ENCODE peak calls at places on chromosomes 3 and 15, in five cellular contexts. Q is nephron progenitor cell, H is ELR, Y is Panc1, W is PC-3. M is an unnamed sample.

GRCh38 chr3:60301142-60301541 is 950.1 kb downstream of the FHIT start:
- DNase-seq in Q (no peak), W (peak), Y (no peak), H (no peak), M (no peak)

GRCh38 chr15:80419546-80419945 is 15.4 kb downstream of the ARNT2 start:
- DNase-seq in W (peak), Y (no peak), Q (no peak), H (no peak), M (no peak)

GRCh38 chr3:37546876-37547275 is 314.8 kb upstream of the CTDSPL start:
- DNase-seq in W (peak), H (peak), Q (no peak), Y (no peak), M (no peak)

GRCh38 chr3:31562525-31562924 is 29.8 kb downstream of the STT3B start:
- DNase-seq in W (no peak), Y (no peak), H (no peak), Q (peak), M (no peak)

GRCh38 chr3:48428863-48429415 is 947 bp downstream of the PLXNB1 start:
- DNase-seq in W (peak), Y (no peak), Q (peak), H (peak), M (peak)

GRCh38 chr15:41566121-41566885 is 7.3 kb downstream of the TYRO3 start:
- DNase-seq in Q (no peak), H (no peak), Y (no peak), W (no peak), M (no peak)

GRCh38 chr3:161415506-161416231 is 44.4 kb upstream of the SPTSSB start:
- DNase-seq in W (peak), Q (no peak), H (peak), Y (no peak), M (no peak)

GRCh38 chr15:79339588-79340314 is 28.8 kb downstream of the TMED3 start:
- DNase-seq in Q (peak), H (peak), W (peak), Y (peak), M (no peak)

GRCh38 chr3:136277634-136278033 is 27.5 kb downstream of the PCCB start:
- DNase-seq in Q (no peak), H (no peak), Y (no peak), W (no peak), M (no peak)

GRCh38 chr3:108055931-108056330 is 34.9 kb downstream of the CD47 start:
- DNase-seq in Y (no peak), W (no peak), Q (no peak), H (no peak), M (no peak)

GRCh38 chr15:82044373-82045178 is 1.2 kb downstream of the MEX3B start:
- DNase-seq in Q (peak), Y (no peak), H (peak), W (no peak), M (no peak)

GRCh38 chr15:40957581-40958051 is 4.3 kb downstream of the CHAC1 start:
- DNase-seq in W (no peak), Q (no peak), H (no peak), Y (no peak), M (no peak)

GRCh38 chr3:188739547-188739946 is 432.2 kb upstream of the TPRG1 start:
- DNase-seq in H (no peak), Q (no peak), Y (no peak), W (no peak), M (no peak)

GRCh38 chr3:170864525-170865208 is 5.3 kb downstream of the RPL22L1 start:
- DNase-seq in Y (no peak), W (peak), Q (no peak), H (peak), M (no peak)

GRCh38 chr3:32482693-32483092 is 20.0 kb downstream of the CMTM6 start:
- DNase-seq in Y (no peak), H (no peak), W (no peak), Q (no peak), M (no peak)

GRCh38 chr3:16825617-16826204 is 59.0 kb upstream of the PLCL2 start:
- DNase-seq in H (no peak), W (no peak), Q (no peak), Y (no peak), M (no peak)

GRCh38 chr3:52240059-52240885 is 1.3 kb upstream of the TWF2 start:
- DNase-seq in W (peak), Q (no peak), Y (no peak), H (peak), M (peak)

GRCh38 chr15:65100427-65100826 is 14.6 kb downstream of the UBAP1L start:
- DNase-seq in Y (no peak), H (no peak), Q (no peak), W (no peak), M (no peak)

GRCh38 chr15:94582368-94582767 is 351.0 kb downstream of the MCTP2 start:
- DNase-seq in Q (peak), H (no peak), W (peak), Y (peak), M (no peak)

GRCh38 chr3:195154793-195155535 is 116.0 kb downstream of the XXYLT1 start:
- DNase-seq in H (peak), Q (no peak), W (peak), Y (no peak), M (no peak)

GRCh38 chr3:5650303-5650702 is 462.8 kb downstream of the EDEM1 start:
- DNase-seq in W (no peak), H (no peak), Q (no peak), Y (no peak), M (no peak)

GRCh38 chr15:91289324-91289723 is 189.3 kb downstream of the SV2B start:
- DNase-seq in H (no peak), W (no peak), Y (no peak), Q (no peak), M (no peak)

GRCh38 chr15:80474224-80474619 is 70.0 kb downstream of the ARNT2 start:
- DNase-seq in H (no peak), Y (no peak), W (no peak), Q (no peak), M (no peak)

GRCh38 chr15:28932361-28932760 is 46.6 kb downstream of the APBA2 start:
- DNase-seq in Q (no peak), H (no peak), Y (no peak), W (no peak), M (no peak)

GRCh38 chr3:57157666-57158065 is 7.5 kb downstream of the IL17RD start:
- DNase-seq in Y (no peak), W (no peak), H (no peak), Q (no peak), M (no peak)

GRCh38 chr3:124281453-124282316 is 289.8 kb upstream of the ROPN1 start:
- DNase-seq in W (peak), Y (no peak), Q (no peak), H (peak), M (no peak)

GRCh38 chr3:178005961-178006360 is 530.3 kb upstream of the KCNMB2 start:
- DNase-seq in Y (no peak), Q (no peak), H (no peak), W (no peak), M (no peak)